ENCODE peak calls at places on chromosomes 6 and 20, in seven cellular contexts. C, O, G, L, E, H and K are unnamed samples.

GRCh38 chr20:25000268-25000801 is 7.8 kb upstream of the APMAP start:
- DNase-seq in L (peak; percentile 95), E (peak; percentile 29), O (peak; percentile 10), H (no peak), G (peak; percentile 90), C (peak; percentile 54), K (peak; percentile 88)

GRCh38 chr20:20233041-20233514 is 134.8 kb upstream of the INSM1 start:
- DNase-seq in G (no peak), O (no peak), C (no peak), L (no peak), H (no peak), E (no peak), K (no peak)

GRCh38 chr6:32794510-32794909 is 22.3 kb downstream of the HLA-DOB start:
- DNase-seq in C (no peak), H (no peak), G (no peak), E (no peak), L (no peak), O (no peak), K (no peak)

GRCh38 chr6:73608761-73609160 is 45.0 kb downstream of the SLC17A5 start:
- DNase-seq in C (no peak), G (no peak), O (no peak), L (no peak), E (no peak), H (no peak), K (no peak)

GRCh38 chr6:101231606-101232235 is 161.8 kb upstream of the GRIK2 start:
- DNase-seq in L (no peak), C (no peak), E (no peak), G (no peak), H (no peak), O (no peak), K (no peak)

GRCh38 chr6:63663147-63663877 is 27.7 kb downstream of the PHF3 start:
- DNase-seq in H (no peak), C (no peak), L (peak; percentile 81), O (peak; percentile 81), E (no peak), G (peak; percentile 66), K (peak; percentile 14)

GRCh38 chr6:163180874-163181541 is 233.5 kb upstream of the QKI start:
- DNase-seq in E (peak; percentile 5), L (peak; percentile 70), O (peak; percentile 68), G (peak; percentile 17), H (peak; percentile 86), C (no peak), K (no peak)

GRCh38 chr20:54654460-54654859 is 179.1 kb downstream of the DOK5 start:
- DNase-seq in G (no peak), E (no peak), O (no peak), C (no peak), H (no peak), L (no peak), K (no peak)

GRCh38 chr6:52251113-52251512 is 6.8 kb upstream of the IL17F start:
- DNase-seq in G (no peak), O (no peak), C (no peak), H (no peak), L (no peak), E (no peak), K (no peak)
- TF ChIP-seq CTCF in G (no peak), O (no peak), C (no peak), H (no peak), L (no peak), E (no peak), K (no peak)

GRCh38 chr20:35171438-35171752 is 477 bp upstream of the PROCR start:
- DNase-seq in H (no peak), C (no peak), O (no peak), G (no peak), L (no peak), E (no peak), K (no peak)
- H3K4me3 ChIP-seq in H (peak overlapping the region; percentile 59), C (peak overlapping the region; percentile 33), O (peak overlapping the region; percentile 49), G (peak overlapping the region; percentile 57), L (no peak overlapping the region), E (no peak overlapping the region), K (peak overlapping the region; percentile 43)

GRCh38 chr6:56764081-56764566 is 121.4 kb upstream of the DST start:
- DNase-seq in E (no peak), H (peak; percentile 70), O (peak; percentile 52), G (no peak), L (peak; percentile 64), C (no peak), K (no peak)
- TF ChIP-seq CTCF in E (peak; percentile 41), H (peak; percentile 55), O (peak; percentile 46), G (peak; percentile 38), L (peak; percentile 60), C (no peak), K (peak; percentile 45)

GRCh38 chr6:108288742-108289141 is 6.1 kb upstream of the AFG1L start:
- DNase-seq in O (no peak), C (no peak), E (no peak), L (no peak), G (no peak), H (no peak), K (no peak)
- H3K4me3 ChIP-seq in O (no peak overlapping the region), C (no peak overlapping the region), E (no peak overlapping the region), L (no peak overlapping the region), G (no peak overlapping the region), H (no peak overlapping the region), K (no peak overlapping the region)

GRCh38 chr6:167782698-167783517 is 43.8 kb upstream of the AFDN start:
- DNase-seq in E (no peak), L (no peak), G (no peak), H (no peak), C (no peak), O (no peak), K (no peak)
- TF ChIP-seq CTCF in E (no peak), L (no peak), G (no peak), H (no peak), C (no peak), O (no peak), K (no peak)